ENCODE peak calls at places on chromosomes 6 and 20, in six cellular contexts. Z is GM12865, X is HT1080, P is choroid plexus epithelial cell, U is mammary epithelial cell, O is Calu3. A is an unnamed sample.

GRCh38 chr6:142207265-142207877 is 60.3 kb downstream of the VTA1 start:
- DNase-seq in Z (peak; percentile 22), X (peak; percentile 36), P (peak; percentile 80), U (peak; percentile 32), O (peak; percentile 44), A (peak; percentile 64)

GRCh38 chr20:52160805-52161204 is 30.8 kb downstream of the ZFP64 start:
- DNase-seq in Z (no peak), X (no peak), P (no peak), U (no peak), O (no peak), A (peak; percentile 24)

GRCh38 chr20:3563548-3564177 is 92.8 kb downstream of the ATRN start:
- DNase-seq in Z (peak; percentile 47), X (peak; percentile 12), P (peak; percentile 79), U (peak; percentile 39), O (peak; percentile 27), A (peak; percentile 40)

GRCh38 chr6:30814137-30815084 is 69.9 kb upstream of the DDR1 start:
- DNase-seq in Z (peak; percentile 55), X (peak; percentile 88), P (peak; percentile 85), U (peak; percentile 88), O (peak; percentile 77), A (peak; percentile 83)

GRCh38 chr6:26043389-26044139 is 43.7 kb upstream of the HFE start:
- DNase-seq in Z (peak; percentile 96), X (peak; percentile 96), P (peak; percentile 99), U (peak; percentile 95), O (peak; percentile 64), A (peak; percentile 98)

GRCh38 chr6:35970181-35970580 is 49.3 kb upstream of the SRPK1 start:
- DNase-seq in Z (no peak), X (peak; percentile 73), P (peak; percentile 66), U (peak; percentile 35), O (peak; percentile 36), A (peak; percentile 73)

GRCh38 chr20:45306431-45306982 is at the start of gene RBPJL:
- DNase-seq in Z (no peak), X (no peak), P (no peak), U (no peak), O (peak; percentile 41), A (no peak)

GRCh38 chr6:137193256-137194070 is 20.0 kb upstream of the IL22RA2 start:
- DNase-seq in Z (no peak), X (no peak), P (no peak), U (no peak), O (no peak), A (no peak)

GRCh38 chr6:193180-193579 is 99.1 kb upstream of the DUSP22 start:
- DNase-seq in Z (no peak), X (no peak), P (no peak), U (no peak), O (no peak), A (no peak)

GRCh38 chr6:116881236-116881635 is 4.2 kb downstream of the RFX6 start:
- DNase-seq in Z (no peak), X (no peak), P (peak; percentile 26), U (no peak), O (no peak), A (no peak)

GRCh38 chr6:10555625-10556309 is 34.6 kb downstream of the GCNT2 start:
- DNase-seq in Z (no peak), X (peak; percentile 55), P (peak; percentile 26), U (peak; percentile 46), O (no peak), A (peak; percentile 20)

GRCh38 chr20:23150304-23151007 is 64.3 kb upstream of the CD93 start:
- DNase-seq in Z (no peak), X (no peak), P (no peak), U (no peak), O (no peak), A (no peak)

GRCh38 chr6:572596-573265 is 84.2 kb downstream of the HUS1B start:
- DNase-seq in Z (no peak), X (no peak), P (peak; percentile 58), U (no peak), O (no peak), A (peak; percentile 54)

GRCh38 chr6:62285612-62286469 is at the start of gene KHDRBS2:
- DNase-seq in Z (peak; percentile 83), X (no peak), P (no peak), U (peak; percentile 2), O (no peak), A (peak; percentile 76)